ENCODE peak calls at places on chromosomes 4 and X, in six cellular contexts. K is brain microvascular endothelial cell, Y is Peyer's patch, Q is lower lobe of right lung, M is testis, F is coronary artery. R is an unnamed sample.

GRCh38 chr4:52780627-52781354 is 29.6 kb upstream of the ERVMER34-1 start:
- DNase-seq in K (peak), Y (no peak), Q (no peak), M (no peak), F (no peak), R (no peak)

GRCh38 chrX:150456466-150456865 is 93.3 kb downstream of the MAMLD1 start:
- DNase-seq in K (no peak), Y (no peak), Q (no peak), M (no peak), F (no peak), R (no peak)

GRCh38 chr4:162782096-162782777 is 384.5 kb downstream of the NAF1 start:
- DNase-seq in K (no peak), Y (no peak), Q (no peak), M (no peak), F (no peak), R (no peak)

GRCh38 chr4:14178421-14178820 is 550.9 kb upstream of the BOD1L1 start:
- DNase-seq in K (no peak), Y (no peak), Q (no peak), M (no peak), F (no peak), R (no peak)

GRCh38 chr4:24793219-24794005 is 2.0 kb upstream of the SOD3 start:
- DNase-seq in K (peak), Y (no peak), Q (no peak), M (no peak), F (no peak), R (no peak)

GRCh38 chrX:5681159-5681558 is 547.5 kb downstream of the NLGN4X start:
- DNase-seq in K (no peak), Y (no peak), Q (no peak), M (no peak), F (no peak), R (no peak)

GRCh38 chr4:53558061-53558801 is 33.1 kb downstream of the LNX1 start:
- DNase-seq in K (peak), Y (no peak), Q (no peak), M (no peak), F (no peak), R (no peak)

GRCh38 chrX:48695524-48695875 is 1.0 kb upstream of the SUV39H1 start:
- DNase-seq in K (no peak), Y (no peak), Q (no peak), M (no peak), F (no peak), R (no peak)

GRCh38 chrX:64570204-64570603 is 175.0 kb upstream of the MTMR8 start:
- DNase-seq in K (no peak), Y (no peak), Q (no peak), M (no peak), F (no peak), R (no peak)

GRCh38 chrX:137848291-137848905 is 282.5 kb downstream of the ZIC3 start:
- DNase-seq in K (no peak), Y (no peak), Q (no peak), M (no peak), F (no peak), R (no peak)

GRCh38 chr4:105345838-105346237 is 128.0 kb downstream of the PPA2 start:
- DNase-seq in K (no peak), Y (no peak), Q (no peak), M (no peak), F (no peak), R (no peak)

GRCh38 chr4:22500831-22501714 is 14.8 kb downstream of the ADGRA3 start:
- DNase-seq in K (peak), Y (peak), Q (no peak), M (no peak), F (no peak), R (no peak)

GRCh38 chr4:148284526-148285193 is 157.6 kb downstream of the NR3C2 start:
- DNase-seq in K (no peak), Y (no peak), Q (no peak), M (peak), F (no peak), R (no peak)

GRCh38 chr4:38514465-38515146 is 149.4 kb upstream of the KLF3 start:
- DNase-seq in K (no peak), Y (no peak), Q (no peak), M (no peak), F (no peak), R (no peak)

GRCh38 chrX:11010476-11010875 is 100.7 kb upstream of the HCCS start:
- DNase-seq in K (no peak), Y (no peak), Q (no peak), M (no peak), F (no peak), R (no peak)

GRCh38 chr4:76782837-76783236 is 115.1 kb downstream of the SOWAHB start:
- DNase-seq in K (peak), Y (no peak), Q (no peak), M (no peak), F (no peak), R (no peak)

DNA sequence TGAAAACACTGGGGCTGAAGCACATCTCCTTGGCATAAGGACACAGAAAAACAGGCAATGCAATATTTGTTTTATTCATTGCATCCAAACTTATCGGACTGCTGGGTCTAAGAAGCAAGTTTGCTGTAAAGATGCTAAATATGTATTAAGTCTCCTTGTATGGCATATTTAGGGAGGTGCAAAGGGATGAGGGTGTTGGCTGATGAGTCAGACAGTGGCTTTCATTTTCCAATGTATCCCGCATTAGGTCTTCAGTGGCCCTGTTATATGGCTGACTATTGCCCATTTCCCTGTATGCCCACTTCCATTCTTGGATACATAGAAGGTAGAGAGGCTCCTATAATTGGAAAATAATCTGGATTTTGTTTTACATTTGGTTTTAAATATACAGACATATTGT is 171.1 kb downstream of the IL15 start:
- DNase-seq in K (no peak), Y (no peak), Q (no peak), M (no peak), F (no peak), R (no peak)
- TF ChIP-seq CTCF in K (no peak), Y (no peak), Q (no peak), M (no peak), F (no peak), R (no peak)

DNA sequence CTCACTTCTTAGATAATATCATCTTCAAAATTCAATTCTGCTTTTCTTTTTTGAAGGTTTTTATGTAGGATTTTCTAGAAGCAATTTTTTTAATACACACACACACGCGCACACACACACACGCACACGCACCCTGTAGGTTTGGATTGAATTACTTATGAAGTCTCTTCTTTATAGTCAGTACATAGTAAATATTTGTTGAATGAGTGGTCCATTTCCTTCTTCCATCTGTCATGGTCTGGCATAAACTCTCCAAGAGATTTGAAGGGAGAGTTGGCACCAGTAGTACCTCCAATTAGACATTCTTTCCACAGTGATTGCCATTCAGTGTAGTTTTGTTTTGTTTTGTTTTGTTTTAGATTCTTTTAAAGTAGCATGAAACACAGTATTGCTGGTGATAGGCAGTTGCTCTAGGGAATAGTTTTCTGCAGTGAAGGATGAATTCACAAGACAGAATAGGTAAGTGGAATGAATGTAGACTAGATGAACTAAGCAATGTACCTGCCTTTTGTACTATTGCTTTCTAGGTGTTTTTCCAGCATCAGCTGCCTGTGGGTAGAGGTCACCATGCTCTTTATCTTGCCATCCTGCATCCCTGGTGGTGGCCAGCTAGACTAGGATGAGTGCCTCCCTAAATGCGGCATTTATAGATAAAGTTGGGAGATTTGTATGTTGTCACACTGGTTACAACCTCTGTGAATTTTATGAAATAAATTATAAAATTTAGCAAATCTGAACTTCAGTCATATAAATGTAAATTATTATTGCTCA is 20.5 kb downstream of the PDLIM5 start:
- DNase-seq in K (no peak), Y (no peak), Q (no peak), M (no peak), F (no peak), R (no peak)
- TF ChIP-seq CTCF in K (no peak), Y (no peak), Q (no peak), M (no peak), F (no peak), R (no peak)

GRCh38 chr4:6701371-6701770 is 7.7 kb downstream of the S100P start:
- DNase-seq in K (no peak), Y (peak), Q (no peak), M (peak), F (no peak), R (no peak)
- TF ChIP-seq CTCF in K (peak), Y (no peak), Q (peak), M (peak), F (no peak), R (peak)

DNA sequence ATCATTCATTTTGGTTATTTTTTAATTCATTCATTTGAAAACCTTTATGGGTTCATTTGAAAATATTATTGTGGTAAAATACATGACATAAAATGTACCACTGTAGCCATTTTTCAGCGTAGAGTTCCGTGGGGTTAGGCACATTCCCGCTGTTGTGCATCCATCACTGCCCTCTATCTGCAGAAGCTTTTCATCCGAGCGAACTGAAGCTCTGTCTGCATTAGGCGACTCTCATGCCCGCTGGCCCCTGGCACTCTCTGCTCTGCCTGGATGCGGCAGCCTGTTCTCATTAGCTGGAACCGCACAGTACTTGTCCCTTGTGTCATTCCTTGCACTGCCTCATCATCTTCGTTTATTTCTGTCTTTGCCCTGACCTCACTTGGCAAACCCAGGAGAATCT is 17.5 kb downstream of the CFAP99 start:
- DNase-seq in K (no peak), Y (peak), Q (no peak), M (peak), F (no peak), R (no peak)
- TF ChIP-seq CTCF in K (peak), Y (no peak), Q (no peak), M (peak), F (no peak), R (no peak)

DNA sequence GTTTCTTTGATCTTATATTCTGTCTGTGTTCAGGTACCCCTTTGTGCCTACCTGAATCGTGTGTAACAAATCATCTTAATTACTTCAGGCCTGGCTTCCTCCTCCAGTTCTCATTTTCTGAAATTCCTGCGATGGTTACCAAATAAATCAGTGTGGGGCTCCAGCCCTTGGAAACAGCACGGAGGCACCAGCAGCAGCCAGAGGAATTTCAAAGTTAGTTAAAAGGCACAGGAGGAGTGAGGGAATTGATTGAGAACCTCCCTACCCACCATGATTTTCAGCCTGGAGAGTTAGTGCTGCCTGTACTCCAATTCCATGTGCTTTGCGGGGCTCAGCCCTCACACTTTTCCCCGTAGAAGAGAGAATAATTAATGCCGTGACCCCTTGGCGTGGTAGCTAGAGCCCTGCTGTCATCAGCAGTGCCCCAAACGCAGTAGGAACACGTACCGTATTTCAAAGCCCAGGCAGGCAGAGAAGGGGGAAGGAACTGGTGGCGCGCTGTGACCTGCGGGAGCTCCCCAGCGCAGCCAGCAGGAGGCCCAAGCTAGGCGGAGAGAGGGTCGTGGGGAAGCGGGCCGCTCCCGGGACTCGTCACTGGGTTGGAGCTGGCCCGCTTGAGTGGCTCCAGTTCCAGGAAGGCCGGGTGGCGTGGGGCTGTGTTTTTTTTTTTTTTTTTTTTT is 84.0 kb upstream of the IGFBP7 start:
- DNase-seq in K (no peak), Y (no peak), Q (no peak), M (no peak), F (no peak), R (no peak)
- TF ChIP-seq CTCF in K (peak), Y (no peak), Q (no peak), M (no peak), F (no peak), R (peak)

GRCh38 chr4:100633269-100633668 is 115.4 kb upstream of the EMCN start:
- DNase-seq in K (no peak), Y (no peak), Q (no peak), M (no peak), F (no peak), R (no peak)

GRCh38 chr4:100631281-100631968 is 113.6 kb upstream of the EMCN start:
- DNase-seq in K (no peak), Y (no peak), Q (no peak), M (no peak), F (no peak), R (no peak)

GRCh38 chr4:100630341-100630740 is 112.5 kb upstream of the EMCN start:
- DNase-seq in K (no peak), Y (no peak), Q (no peak), M (no peak), F (no peak), R (no peak)

GRCh38 chr4:100635899-100636298 is 118.1 kb upstream of the EMCN start:
- DNase-seq in K (no peak), Y (no peak), Q (no peak), M (no peak), F (no peak), R (no peak)

DNA sequence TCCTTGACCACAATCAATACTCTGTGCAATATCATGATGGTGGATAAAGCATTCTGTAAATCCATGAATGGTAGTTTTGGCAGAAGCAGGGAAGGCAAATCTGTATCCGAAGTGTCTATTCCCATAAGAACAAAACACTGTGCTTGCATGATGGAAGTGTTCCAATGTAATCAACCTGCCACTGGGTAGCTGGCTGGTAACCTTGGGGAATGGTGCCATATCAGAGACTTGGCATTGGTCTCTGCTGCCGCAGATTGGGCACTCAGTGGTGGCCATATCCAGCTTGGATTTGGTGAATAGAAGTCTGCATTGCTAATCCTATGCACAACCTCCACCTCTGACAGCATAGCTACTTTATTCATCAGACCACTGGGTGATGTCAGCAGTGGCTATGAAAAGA is 114.3 kb upstream of the EMCN start:
- DNase-seq in K (no peak), Y (no peak), Q (no peak), M (peak), F (no peak), R (no peak)
- TF ChIP-seq CTCF in K (no peak), Y (no peak), Q (no peak), M (no peak), F (no peak), R (no peak)